ENCODE peak calls at places on chromosomes 12 and 14, in seven cellular contexts. H is GM04503, D is colonic mucosa, K is upper lobe of right lung, G is lower leg skin, Z is Right ventricle myocardium inferior, R is dorsolateral prefrontal cortex. S is an unnamed sample.

GRCh38 chr12:89547116-89547515 is 21.3 kb upstream of the POC1B start:
- DNase-seq in R (no peak), K (no peak), G (no peak), D (no peak), H (no peak), Z (no peak), S (no peak)

GRCh38 chr14:104264495-104265265 is 126.3 kb downstream of the KIF26A start:
- DNase-seq in D (peak), Z (peak), G (no peak), H (no peak), K (peak), R (no peak), S (peak)

GRCh38 chr14:52827426-52827825 is 36.0 kb upstream of the GNPNAT1 start:
- DNase-seq in G (no peak), Z (no peak), H (no peak), K (no peak), R (no peak), D (no peak), S (no peak)

GRCh38 chr12:81440001-81440400 is 319.1 kb downstream of the PPFIA2 start:
- DNase-seq in R (no peak), D (no peak), G (no peak), K (no peak), H (no peak), Z (no peak), S (no peak)

GRCh38 chr12:24045816-24046257 is 96.4 kb upstream of the SOX5 start:
- DNase-seq in R (no peak), K (no peak), G (no peak), H (no peak), Z (no peak), D (no peak), S (peak)

GRCh38 chr12:65765436-65765813 is 58.9 kb upstream of the HMGA2 start:
- DNase-seq in G (no peak), K (no peak), R (no peak), Z (no peak), H (no peak), D (no peak), S (no peak)

GRCh38 chr14:99581371-99581770 is 22.6 kb downstream of the CCDC85C start:
- DNase-seq in H (no peak), D (no peak), K (no peak), Z (no peak), G (no peak), R (peak), S (no peak)

GRCh38 chr12:21631367-21631766 is 26.3 kb downstream of the LDHB start:
- DNase-seq in R (no peak), K (no peak), H (no peak), D (no peak), Z (no peak), G (no peak), S (no peak)

GRCh38 chr12:40959041-40959440 is 229.1 kb upstream of the PDZRN4 start:
- DNase-seq in D (no peak), Z (no peak), H (no peak), G (no peak), K (no peak), R (no peak), S (no peak)

GRCh38 chr14:51512321-51512720 is 139.4 kb upstream of the FRMD6 start:
- DNase-seq in R (no peak), Z (no peak), H (no peak), D (no peak), K (no peak), G (no peak), S (no peak)

GRCh38 chr14:94523265-94523664 is 14.0 kb upstream of the SERPINA12 start:
- DNase-seq in D (no peak), K (no peak), R (no peak), H (no peak), Z (no peak), G (no peak), S (no peak)